ENCODE peak calls at places on chromosomes 16 and 17, in eight cellular contexts. N, Z, Y, D, I, G, R and L are unnamed samples.

GRCh38 chr17:14471052-14471451 is 170.2 kb downstream of the HS3ST3B1 start:
- DNase-seq in N (no peak), Z (no peak), Y (no peak), D (no peak), I (peak; percentile 85), G (no peak), R (no peak), L (no peak)

GRCh38 chr17:19313746-19314651 is 48.5 kb downstream of the B9D1 start:
- DNase-seq in N (no peak), Z (no peak), Y (no peak), D (no peak), I (peak; percentile 26), G (no peak), R (no peak), L (no peak)

GRCh38 chr16:24540575-24541240 is 1.3 kb downstream of the RBBP6 start:
- DNase-seq in N (peak; percentile 4), Z (no peak), Y (peak; percentile 49), D (no peak), I (peak; percentile 35), G (no peak), R (no peak), L (peak; percentile 37)

GRCh38 chr17:81518785-81519283 is 6.2 kb upstream of the ACTG1 start:
- DNase-seq in N (peak; percentile 74), Z (no peak), Y (peak; percentile 35), D (no peak), I (peak; percentile 38), G (no peak), R (no peak), L (peak; percentile 38)

GRCh38 chr16:57544129-57544653 is 1.7 kb downstream of the ADGRG5 start:
- DNase-seq in N (no peak), Z (no peak), Y (peak; percentile 78), D (peak; percentile 43), I (no peak), G (no peak), R (no peak), L (peak; percentile 46)

GRCh38 chr17:284676-285355 is 67.8 kb downstream of the RPH3AL start:
- DNase-seq in N (no peak), Z (no peak), Y (no peak), D (peak; percentile 69), I (no peak), G (no peak), R (no peak), L (no peak)

GRCh38 chr16:88747588-88748301 is 37.3 kb downstream of the PIEZO1 start:
- DNase-seq in N (peak; percentile 90), Z (no peak), Y (peak; percentile 27), D (no peak), I (peak; percentile 34), G (no peak), R (no peak), L (peak; percentile 59)

GRCh38 chr16:11461595-11461990 is 116.3 kb downstream of the RMI2 start:
- DNase-seq in N (no peak), Z (no peak), Y (no peak), D (no peak), I (no peak), G (no peak), R (no peak), L (no peak)

GRCh38 chr16:15759070-15759469 is 97.8 kb downstream of the MYH11 start:
- DNase-seq in N (no peak), Z (no peak), Y (no peak), D (no peak), I (no peak), G (no peak), R (no peak), L (no peak)

GRCh38 chr16:62738631-62739030 is 702.4 kb upstream of the CDH8 start:
- DNase-seq in N (no peak), Z (no peak), Y (no peak), D (no peak), I (no peak), G (no peak), R (no peak), L (no peak)

GRCh38 chr16:54121539-54122295 is 164.9 kb downstream of the IRX3 start:
- DNase-seq in N (no peak), Z (no peak), Y (no peak), D (no peak), I (no peak), G (no peak), R (no peak), L (no peak)

GRCh38 chr17:77404812-77405581 is 264.2 kb downstream of the SEC14L1 start:
- DNase-seq in N (peak; percentile 48), Z (no peak), Y (no peak), D (no peak), I (peak; percentile 78), G (no peak), R (peak; percentile 76), L (peak; percentile 96)

GRCh38 chr17:350706-351435 is 1.7 kb downstream of the RPH3AL start:
- DNase-seq in N (peak; percentile 20), Z (no peak), Y (no peak), D (no peak), I (peak; percentile 53), G (no peak), R (peak; percentile 91), L (no peak)

GRCh38 chr16:58638148-58639036 is 8.8 kb upstream of the CNOT1 start:
- DNase-seq in N (peak; percentile 77), Z (no peak), Y (no peak), D (peak; percentile 79), I (peak; percentile 89), G (no peak), R (peak; percentile 20), L (no peak)

GRCh38 chr17:73396429-73397277 is 84.9 kb upstream of the CDC42EP4 start:
- DNase-seq in N (no peak), Z (no peak), Y (no peak), D (no peak), I (peak; percentile 9), G (no peak), R (no peak), L (no peak)

GRCh38 chr16:19114359-19115147 is 789 bp downstream of the ITPRIPL2 start:
- DNase-seq in N (peak; percentile 67), Z (no peak), Y (no peak), D (peak; percentile 89), I (peak; percentile 77), G (no peak), R (peak; percentile 80), L (no peak)

DNA sequence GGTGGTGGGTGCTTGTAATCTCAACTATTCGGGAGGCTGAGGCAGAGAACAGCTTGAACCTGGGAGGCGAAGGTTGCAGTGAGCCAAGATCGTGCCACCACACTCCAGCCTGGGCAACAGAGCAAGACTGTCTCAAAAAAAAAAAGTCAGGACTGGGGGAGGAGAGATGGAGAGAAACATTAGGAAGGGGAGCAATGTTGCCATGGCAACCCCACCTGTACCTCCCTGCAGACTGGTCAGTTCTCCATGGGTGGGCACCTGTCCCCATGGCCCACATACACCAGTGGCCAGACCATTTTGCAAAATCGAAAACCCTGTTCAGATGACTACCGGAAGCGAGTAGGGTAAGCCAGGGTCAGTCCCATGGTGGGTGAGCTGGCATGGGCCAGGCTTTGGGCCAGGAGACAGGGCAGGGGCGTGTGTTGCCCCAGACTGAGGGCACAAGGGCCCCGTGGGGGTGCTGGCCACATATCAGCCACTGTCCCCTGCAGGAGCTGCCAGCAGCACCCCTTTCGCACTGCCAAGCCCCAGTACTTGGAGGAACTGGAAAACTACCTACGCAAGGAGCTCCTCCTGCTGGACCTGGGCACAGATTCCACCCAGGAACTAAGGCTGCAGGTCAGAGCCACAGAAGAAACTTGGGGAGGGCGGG is 14.0 kb downstream of the TSNAXIP1 start:
- DNase-seq in N (no peak), Z (no peak), Y (no peak), D (no peak), I (no peak), G (no peak), R (no peak), L (no peak)
- TF ChIP-seq CTCF in N (no peak), Z (no peak), Y (no peak), D (no peak), I (no peak), G (no peak), R (no peak), L (no peak)

GRCh38 chr17:7818746-7819645 is 15.0 kb upstream of the KDM6B start:
- DNase-seq in N (no peak), Z (no peak), Y (no peak), D (no peak), I (no peak), G (no peak), R (no peak), L (no peak)

GRCh38 chr17:7816926-7817642 is 16.9 kb upstream of the KDM6B start:
- DNase-seq in N (no peak), Z (no peak), Y (no peak), D (no peak), I (no peak), G (no peak), R (no peak), L (no peak)

GRCh38 chr17:7818026-7818425 is 16.0 kb upstream of the KDM6B start:
- DNase-seq in N (no peak), Z (no peak), Y (no peak), D (no peak), I (no peak), G (no peak), R (no peak), L (no peak)

GRCh38 chr17:7820231-7820630 is 13.8 kb upstream of the KDM6B start:
- DNase-seq in N (no peak), Z (no peak), Y (no peak), D (no peak), I (no peak), G (no peak), R (no peak), L (no peak)

GRCh38 chr17:7817643-7817964 is 16.4 kb upstream of the KDM6B start:
- DNase-seq in N (no peak), Z (no peak), Y (no peak), D (no peak), I (no peak), G (no peak), R (no peak), L (no peak)
- TF ChIP-seq CTCF in N (no peak), Z (no peak), Y (no peak), D (no peak), I (no peak), G (no peak), R (no peak), L (no peak)

DNA sequence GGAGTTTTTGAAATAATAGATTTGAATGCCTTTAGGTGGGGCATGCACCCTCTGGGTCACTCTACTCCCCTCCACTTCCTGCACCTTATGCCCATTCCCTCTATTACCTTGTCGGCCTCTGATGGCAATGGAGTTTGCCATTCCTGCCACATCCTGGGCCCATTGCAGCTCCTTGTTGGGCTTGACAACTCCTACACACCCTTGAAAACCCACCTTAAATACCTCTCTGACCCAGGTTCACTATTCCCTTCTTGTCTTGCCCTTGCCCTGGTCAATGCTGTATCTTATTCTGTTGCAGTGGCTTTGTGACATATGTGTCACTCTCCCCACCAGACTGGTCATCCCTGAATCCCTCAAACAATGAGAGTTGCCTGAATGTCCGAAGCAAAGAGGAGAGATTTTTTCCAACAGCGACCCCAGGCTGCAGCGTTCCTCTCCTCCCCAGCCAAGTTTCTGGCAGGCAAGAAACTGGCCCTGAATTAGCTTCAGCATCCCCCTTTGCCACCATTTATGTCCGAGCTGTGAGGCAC is 2.4 kb downstream of the CCR7 start:
- DNase-seq in N (no peak), Z (no peak), Y (no peak), D (no peak), I (peak; percentile 2), G (no peak), R (no peak), L (no peak)
- TF ChIP-seq CTCF in N (no peak), Z (no peak), Y (no peak), D (no peak), I (no peak), G (no peak), R (no peak), L (no peak)

DNA sequence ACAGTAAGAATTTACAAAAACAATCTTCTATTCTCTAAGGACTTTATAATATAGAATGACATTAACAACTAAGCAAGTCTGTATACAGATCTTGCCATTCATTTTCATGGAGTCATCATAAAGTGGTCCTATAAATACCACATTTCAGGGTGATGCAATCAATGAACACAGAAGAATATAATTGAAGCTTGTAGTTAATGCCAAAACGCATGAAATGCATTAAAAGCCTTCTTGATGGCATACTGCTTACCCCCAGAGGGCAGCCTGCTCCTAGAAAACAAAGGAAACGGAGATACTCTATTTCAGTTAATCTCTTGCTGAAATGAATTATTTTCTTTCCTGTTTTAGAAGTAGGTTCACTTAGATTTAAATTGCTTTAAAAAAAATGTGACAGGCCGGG is 45.2 kb upstream of the STAC2 start:
- DNase-seq in N (peak; percentile 72), Z (no peak), Y (peak; percentile 21), D (no peak), I (peak; percentile 70), G (no peak), R (no peak), L (peak; percentile 29)
- TF ChIP-seq CTCF in N (peak; percentile 58), Z (no peak), Y (peak; percentile 28), D (no peak), I (peak; percentile 42), G (peak; percentile 27), R (peak; percentile 49), L (no peak)